ENCODE peak calls at places on chromosomes 4 and X, in five cellular contexts. V is stomach, B is brain microvascular endothelial cell, R is Peyer's patch, M is fibroblast of lung. E is an unnamed sample. For H3K27me3, the result is how much of the 10 kb centered on the place peaks cover.

GRCh38 chrX:77962068-77962902 is 7.2 kb downstream of the PGAM4 start:
- DNase-seq in V (no peak), R (no peak), B (no peak), M (peak), E (no peak)

GRCh38 chr4:57426779-57427395 is 316.7 kb upstream of the IGFBP7 start:
- DNase-seq in B (peak), M (peak), V (peak), R (peak), E (peak)

GRCh38 chr4:108979754-108980153 is 216.9 kb upstream of the ETNPPL start:
- DNase-seq in R (no peak), M (no peak), B (no peak), V (no peak), E (no peak)

GRCh38 chrX:106917830-106918500 is 2.2 kb upstream of the CLDN2 start:
- DNase-seq in M (peak), V (no peak), B (peak), R (no peak), E (peak)

GRCh38 chr4:154618708-154619315 is 6.4 kb upstream of the FGG start:
- DNase-seq in R (peak), V (peak), M (peak), B (peak), E (peak)

GRCh38 chr4:124940387-124940786 is 227.9 kb upstream of the ANKRD50 start:
- DNase-seq in M (peak), V (no peak), R (no peak), B (peak), E (peak)

GRCh38 chrX:44693255-44693654 is 150.6 kb upstream of the DUSP21 start:
- DNase-seq in V (no peak), R (no peak), B (no peak), M (no peak), E (no peak)

GRCh38 chrX:47483310-47484268 is 567 bp upstream of the ZNF41 start:
- DNase-seq in R (peak), V (no peak), M (peak), B (no peak), E (peak)

GRCh38 chr4:181802207-181802606 is 441.0 kb upstream of the TENM3 start:
- DNase-seq in M (no peak), R (no peak), B (no peak), V (no peak), E (no peak)

GRCh38 chr4:35673137-35673536 is 571.2 kb downstream of the ARAP2 start:
- DNase-seq in B (no peak), R (no peak), M (no peak), V (no peak), E (no peak)

GRCh38 chr4:132269303-132269990 is 879.6 kb upstream of the PCDH10 start:
- DNase-seq in M (no peak), V (no peak), R (no peak), B (no peak), E (no peak)

GRCh38 chrX:153981771-153982533 is 9.4 kb downstream of the TMEM187 start:
- DNase-seq in M (no peak), R (peak), V (no peak), B (no peak), E (no peak)

GRCh38 chr4:125187621-125188176 is 127.1 kb upstream of the FAT4 start:
- DNase-seq in V (peak), R (no peak), M (peak), B (no peak), E (no peak)

GRCh38 chr4:119099227-119099910 is 36.3 kb upstream of the MYOZ2 start:
- DNase-seq in B (no peak), V (no peak), M (peak), R (no peak), E (no peak)

GRCh38 chrX:53713987-53714579 is 27.6 kb upstream of the HUWE1 start:
- DNase-seq in R (no peak), M (peak), B (no peak), V (no peak), E (no peak)

GRCh38 chrX:150692837-150693781 is at the start of gene MTMR1:
- DNase-seq in V (peak), R (peak), M (no peak), B (no peak), E (peak)

GRCh38 chrX:39752820-39753219 is 344.9 kb downstream of the BCOR start:
- DNase-seq in R (no peak), M (peak), B (no peak), V (peak), E (peak)

GRCh38 chr4:80079255-80079923 is 6.4 kb upstream of the ANTXR2 start:
- DNase-seq in B (no peak), V (no peak), M (no peak), R (no peak), E (no peak)

GRCh38 chrX:23765449-23765848 is 17.5 kb upstream of the SAT1 start:
- DNase-seq in R (no peak), M (no peak), B (no peak), V (no peak), E (no peak)

GRCh38 chr4:128338634-128339355 is 51.2 kb upstream of the PGRMC2 start:
- DNase-seq in B (peak), R (no peak), V (no peak), M (peak), E (no peak)

GRCh38 chrX:102934624-102935023 is 2.4 kb upstream of the RAB40AL start:
- DNase-seq in B (peak), M (peak), R (peak), V (peak), E (peak)

GRCh38 chr4:109588176-109588575 is 28.1 kb downstream of the MCUB start:
- DNase-seq in B (no peak), M (no peak), R (no peak), V (no peak), E (no peak)

GRCh38 chrX:15744181-15744867 is 6.3 kb downstream of the CA5B start:
- DNase-seq in V (peak), B (no peak), M (no peak), R (no peak), E (no peak)

GRCh38 chr4:55050418-55050950 is 74.9 kb downstream of the KDR start:
- DNase-seq in R (no peak), V (no peak), B (no peak), M (no peak), E (no peak)

GRCh38 chrX:150202641-150203248 is 160.4 kb upstream of the MAMLD1 start:
- DNase-seq in B (peak), V (no peak), R (no peak), M (peak), E (peak)

GRCh38 chr4:74158561-74159396 is 861 bp downstream of the MTHFD2L start:
- DNase-seq in M (peak), B (no peak), R (no peak), V (no peak), E (no peak)

GRCh38 chr4:159950707-159951106 is 847.8 kb downstream of the RAPGEF2 start:
- DNase-seq in B (no peak), M (no peak), R (no peak), V (no peak), E (no peak)

GRCh38 chr4:47484169-47484568 is 906 bp upstream of the ATP10D start:
- DNase-seq in B (no peak), V (no peak), R (no peak), M (no peak), E (no peak)

GRCh38 chrX:8586953-8587352 is 122.3 kb downstream of the VCX3B start:
- DNase-seq in B (no peak), R (no peak), V (no peak), M (no peak), E (no peak)

GRCh38 chr4:821631-822030 is 4.3 kb downstream of the CPLX1 start:
- DNase-seq in B (no peak), R (peak), V (no peak), M (no peak), E (no peak)
- H3K27me3 ChIP-seq in B (under half), R (under half), V (half or more), M (under half), E (under half)

GRCh38 chr4:87073570-87074470 is 139.0 kb downstream of the AFF1 start:
- DNase-seq in B (no peak), V (no peak), R (peak), M (peak), E (peak)
- H3K27ac ChIP-seq in B (no peak), V (peak), R (peak), M (no peak), E (peak)

GRCh38 chrX:64885850-64886249 is 90.4 kb downstream of the ZC4H2 start:
- DNase-seq in R (no peak), M (no peak), B (no peak), V (no peak), E (no peak)
- TF ChIP-seq CTCF in R (peak), M (peak), B (peak), V (no peak), E (peak)

GRCh38 chr4:3497095-3497494 is 34.0 kb downstream of the DOK7 start:
- DNase-seq in M (no peak), R (no peak), V (no peak), B (no peak), E (no peak)

GRCh38 chr4:3498901-3499510 is 33.2 kb downstream of the LRPAP1 start:
- DNase-seq in B (no peak), V (no peak), R (no peak), M (no peak), E (no peak)

GRCh38 chr4:3499710-3500109 is 32.5 kb downstream of the LRPAP1 start:
- DNase-seq in B (no peak), M (no peak), R (no peak), V (no peak), E (no peak)

GRCh38 chr4:3497554-3498389 is 34.5 kb downstream of the LRPAP1 start:
- DNase-seq in M (no peak), B (no peak), R (no peak), V (no peak), E (no peak)

GRCh38 chr4:3498407-3498806 is 33.8 kb downstream of the LRPAP1 start:
- DNase-seq in M (no peak), B (no peak), V (no peak), R (no peak), E (no peak)
- H3K27me3 ChIP-seq in M (under half), B (under half), V (under half), R (under half), E (under half)